ENCODE peak calls at places on chromosomes 2 and 18, in four cellular contexts. L, Y, I and Q are unnamed samples.

GRCh38 chr2:49753344-49753930 is 599.1 kb upstream of the FSHR start:
- DNase-seq in I (peak), Y (no peak), L (no peak), Q (no peak)

GRCh38 chr2:229974271-229974670 is 52.0 kb downstream of the FBXO36 start:
- DNase-seq in I (no peak), L (no peak), Y (no peak), Q (no peak)

GRCh38 chr2:69518836-69519235 is 81.6 kb upstream of the NFU1 start:
- DNase-seq in Y (peak), I (no peak), L (no peak), Q (peak)

GRCh38 chr2:13260401-13260800 is 543.7 kb downstream of the TRIB2 start:
- DNase-seq in I (no peak), L (no peak), Y (no peak), Q (peak)

GRCh38 chr2:118185210-118186109 is 97.2 kb downstream of the INSIG2 start:
- DNase-seq in Y (no peak), I (no peak), L (peak), Q (peak)

GRCh38 chr2:240435457-240435954 is at the start of gene GPC1:
- DNase-seq in I (peak), L (peak), Y (peak), Q (peak)

GRCh38 chr2:54750040-54750439 is 26.6 kb downstream of the EML6 start:
- DNase-seq in I (no peak), L (no peak), Y (no peak), Q (no peak)

GRCh38 chr2:83587309-83587708 is 871.8 kb downstream of the SUCLG1 start:
- DNase-seq in Y (no peak), L (no peak), I (no peak), Q (no peak)

GRCh38 chr2:163644238-163644637 is 91.6 kb downstream of the FIGN start:
- DNase-seq in L (no peak), I (no peak), Y (no peak), Q (no peak)

GRCh38 chr2:134310450-134311079 is 56.7 kb downstream of the MGAT5 start:
- DNase-seq in L (no peak), I (no peak), Y (no peak), Q (no peak)

GRCh38 chr2:15648593-15649525 is 57.2 kb downstream of the DDX1 start:
- DNase-seq in I (no peak), L (no peak), Y (no peak), Q (no peak)

GRCh38 chr2:158487419-158487818 is 30.7 kb downstream of the PKP4 start:
- DNase-seq in L (no peak), I (no peak), Y (no peak), Q (no peak)

GRCh38 chr2:131801210-131801744 is 273.6 kb downstream of the CCDC74A start:
- DNase-seq in Y (peak), I (no peak), L (no peak), Q (no peak)

GRCh38 chr2:237453671-237454070 is 33.4 kb upstream of the MLPH start:
- DNase-seq in L (no peak), I (no peak), Y (no peak), Q (no peak)

GRCh38 chr2:102313950-102314349 is 2.6 kb downstream of the IL1RL1 start:
- DNase-seq in L (no peak), Y (no peak), I (no peak), Q (no peak)

GRCh38 chr2:60321816-60322215 is 231.6 kb downstream of the BCL11A start:
- DNase-seq in I (no peak), L (no peak), Y (no peak), Q (no peak)

GRCh38 chr2:2325538-2325937 is 5.5 kb downstream of the MYT1L start:
- DNase-seq in I (no peak), L (no peak), Y (no peak), Q (no peak)

GRCh38 chr2:207203056-207203455 is 37.3 kb upstream of the KLF7 start:
- DNase-seq in I (no peak), Y (no peak), L (no peak), Q (no peak)

GRCh38 chr2:64699712-64700111 is 46.0 kb upstream of the SERTAD2 start:
- DNase-seq in Y (no peak), I (no peak), L (no peak), Q (peak)

GRCh38 chr18:31657823-31658669 is 26.3 kb downstream of the B4GALT6 start:
- DNase-seq in Y (no peak), L (no peak), I (no peak), Q (no peak)

GRCh38 chr2:217972490-217972889 is 30.3 kb downstream of the TNS1 start:
- DNase-seq in I (no peak), Y (no peak), L (no peak), Q (no peak)

GRCh38 chr2:168369087-168369486 is 87.0 kb upstream of the CERS6 start:
- DNase-seq in L (no peak), Y (no peak), I (no peak), Q (no peak)

GRCh38 chr2:10245661-10246060 is 57.0 kb upstream of the HPCAL1 start:
- DNase-seq in Y (no peak), L (no peak), I (no peak), Q (peak)

GRCh38 chr2:239285071-239285931 is 115.5 kb downstream of the HDAC4 start:
- DNase-seq in I (peak), L (no peak), Y (peak), Q (peak)

GRCh38 chr2:55518846-55519167 is 711 bp upstream of the CFAP36 start:
- DNase-seq in Y (peak), I (peak), L (peak), Q (no peak)

GRCh38 chr2:106269591-106270291 is 75.6 kb upstream of the UXS1 start:
- DNase-seq in I (no peak), Y (peak), L (peak), Q (peak)
- TF ChIP-seq HMGXB4 in I (no peak), Y (no peak), L (no peak), Q (no peak)

GRCh38 chr18:50878345-50879301 is at the start of gene ME2:
- DNase-seq in I (peak), Y (peak), L (peak), Q (peak)

GRCh38 chr18:50877545-50878265 is 1.2 kb upstream of the ME2 start:
- DNase-seq in Y (no peak), L (no peak), I (no peak), Q (no peak)

GRCh38 chr18:50880108-50880465 is 1.2 kb downstream of the ME2 start:
- DNase-seq in L (no peak), Y (no peak), I (no peak), Q (no peak)

GRCh38 chr18:50875966-50876536 is 2.9 kb upstream of the ME2 start:
- DNase-seq in L (no peak), Y (no peak), I (no peak), Q (no peak)

DNA sequence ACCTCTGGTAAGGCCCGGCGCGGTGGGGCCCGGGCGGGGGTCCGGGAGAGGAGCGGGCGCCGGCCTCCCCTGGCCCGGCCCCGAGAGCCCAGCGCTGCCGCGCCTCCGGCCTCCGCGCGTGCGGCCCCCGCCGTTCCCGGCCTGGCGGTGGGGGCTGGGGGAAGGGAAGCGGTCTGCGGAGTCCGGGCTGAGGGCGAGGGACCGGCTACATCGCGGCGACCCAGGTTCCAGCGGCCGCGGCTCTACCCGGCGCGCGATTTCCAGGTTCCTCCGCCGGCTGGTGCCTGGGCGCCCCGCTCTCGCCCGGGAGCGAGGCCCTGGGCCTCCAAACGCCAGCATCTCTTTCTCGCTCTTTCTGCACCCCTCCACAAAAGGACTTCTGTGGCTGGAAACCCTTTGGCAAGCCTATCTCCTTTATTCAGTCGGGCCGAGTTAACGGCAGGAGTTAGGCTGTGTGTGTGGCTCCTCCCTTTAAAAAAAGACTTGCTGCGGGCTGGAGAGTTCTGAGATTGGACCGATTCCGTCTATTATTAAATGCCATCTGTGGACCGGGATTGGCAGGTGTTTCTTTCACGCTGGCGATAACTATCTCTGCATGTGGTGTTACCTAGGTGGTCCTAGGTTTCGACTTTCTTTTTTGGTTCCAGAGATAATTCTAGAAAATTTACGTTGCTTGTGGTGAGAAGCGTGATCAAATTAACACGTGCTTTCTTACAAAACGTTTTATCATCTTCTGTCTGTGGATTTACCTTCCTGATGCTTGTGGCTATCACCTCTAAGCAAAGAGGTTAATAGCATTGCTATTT is 587 bp downstream of the ME2 start:
- DNase-seq in I (peak), Y (peak), L (no peak), Q (peak)
- TF ChIP-seq MAX in I (no peak), Y (no peak), L (no peak), Q (no peak)

DNA sequence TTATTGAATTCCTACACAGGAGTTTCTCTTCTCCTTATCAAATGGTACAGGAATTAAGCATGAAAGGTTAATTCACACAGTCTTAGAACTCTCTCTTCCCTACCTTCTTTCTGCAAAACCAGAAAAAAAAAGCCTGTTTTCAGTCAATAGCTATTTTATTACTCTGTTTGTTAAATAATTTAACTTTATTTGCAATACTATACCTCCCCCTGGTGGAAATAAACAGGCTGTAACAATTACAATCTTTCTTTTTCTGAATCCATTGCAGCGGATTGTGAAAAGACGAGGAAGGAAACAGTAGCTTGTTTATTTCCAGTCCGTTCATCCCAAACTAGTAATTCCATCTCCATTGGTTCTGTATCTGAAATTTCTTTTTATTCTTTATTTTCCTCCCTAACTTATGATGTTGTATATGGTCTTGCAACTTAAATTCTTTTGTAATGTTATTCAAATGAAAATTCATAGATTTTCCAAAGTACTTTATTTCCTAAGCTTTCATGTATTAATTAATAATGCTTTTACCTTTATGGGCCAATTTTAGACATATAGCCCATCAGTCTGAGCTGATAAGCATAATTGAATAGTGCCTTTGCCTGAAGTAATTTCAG is 165.2 kb downstream of the SH3BP4 start:
- DNase-seq in Y (no peak), L (no peak), I (peak), Q (no peak)
- TF ChIP-seq HMGXB4 in Y (no peak), L (no peak), I (no peak), Q (no peak)

DNA sequence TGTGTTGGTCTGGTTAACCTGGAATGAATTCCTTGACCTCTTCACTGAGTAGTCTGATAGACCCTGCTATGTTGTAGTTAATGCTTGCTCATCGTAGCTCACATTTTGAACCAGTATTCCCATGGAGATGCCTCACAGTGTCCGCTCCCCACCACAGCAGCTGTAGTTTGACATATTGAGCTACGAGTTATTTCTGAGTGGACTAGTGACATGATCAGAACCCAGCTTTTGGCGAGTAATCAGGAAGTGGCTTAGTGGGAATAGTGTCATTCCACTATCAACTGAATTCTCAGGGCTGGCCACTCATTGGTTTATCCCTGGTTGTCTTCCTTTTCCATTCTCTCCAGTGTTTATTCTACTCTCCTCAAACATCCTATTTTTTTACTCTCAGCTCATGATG is 102.7 kb downstream of the MYO1B start:
- DNase-seq in Y (no peak), L (no peak), I (no peak), Q (no peak)
- TF ChIP-seq MAX in Y (no peak), L (no peak), I (no peak), Q (no peak)

GRCh38 chr2:156537147-156537546 is 101.0 kb downstream of the GPD2 start:
- DNase-seq in I (no peak), L (no peak), Y (no peak), Q (no peak)
- TF ChIP-seq HMGXB4 in I (no peak), L (no peak), Y (no peak), Q (no peak)

GRCh38 chr2:39604875-39605274 is 60.8 kb upstream of the TMEM178A start:
- DNase-seq in L (no peak), I (no peak), Y (no peak), Q (no peak)

GRCh38 chr2:39607538-39608211 is 58.0 kb upstream of the TMEM178A start:
- DNase-seq in Y (no peak), I (no peak), L (no peak), Q (no peak)

GRCh38 chr2:39602616-39603015 is 63.1 kb upstream of the TMEM178A start:
- DNase-seq in I (no peak), L (no peak), Y (no peak), Q (no peak)

GRCh38 chr2:39606585-39606984 is 59.1 kb upstream of the TMEM178A start:
- DNase-seq in Y (no peak), L (no peak), I (no peak), Q (no peak)

GRCh38 chr2:39603436-39603835 is 62.3 kb upstream of the TMEM178A start:
- DNase-seq in I (no peak), L (no peak), Y (no peak), Q (no peak)
- TF ChIP-seq MAX in I (no peak), L (no peak), Y (no peak), Q (no peak)

GRCh38 chr2:26561918-26562810 is 79.0 kb downstream of the CIB4 start:
- DNase-seq in I (peak), Y (peak), L (peak), Q (peak)
- TF ChIP-seq HMGXB4 in I (peak), Y (no peak), L (no peak), Q (no peak)

DNA sequence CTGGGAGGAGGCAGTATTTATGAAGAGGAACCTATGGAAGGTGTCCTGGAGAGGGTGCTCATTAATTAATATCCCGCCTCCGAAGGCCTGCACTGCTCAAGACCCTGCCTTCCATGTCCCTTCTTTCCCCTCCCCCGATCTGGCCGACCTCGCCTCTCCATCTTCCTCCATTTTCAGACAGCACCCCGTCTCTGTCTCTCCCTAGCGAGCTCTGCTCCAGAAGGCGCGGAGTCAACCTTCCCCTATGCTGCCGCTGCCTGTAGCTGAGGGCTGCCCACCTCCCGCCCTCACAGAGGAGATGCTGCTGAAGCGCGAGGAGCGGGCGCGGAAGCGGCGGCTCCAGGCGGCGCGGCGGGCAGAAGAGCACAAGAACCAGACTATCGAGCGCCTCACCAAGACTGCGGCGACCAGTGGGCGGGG is 1.1 kb upstream of the WBP1 start:
- DNase-seq in L (no peak), I (no peak), Y (no peak), Q (no peak)
- TF ChIP-seq MAX in L (no peak), I (peak), Y (no peak), Q (no peak)

DNA sequence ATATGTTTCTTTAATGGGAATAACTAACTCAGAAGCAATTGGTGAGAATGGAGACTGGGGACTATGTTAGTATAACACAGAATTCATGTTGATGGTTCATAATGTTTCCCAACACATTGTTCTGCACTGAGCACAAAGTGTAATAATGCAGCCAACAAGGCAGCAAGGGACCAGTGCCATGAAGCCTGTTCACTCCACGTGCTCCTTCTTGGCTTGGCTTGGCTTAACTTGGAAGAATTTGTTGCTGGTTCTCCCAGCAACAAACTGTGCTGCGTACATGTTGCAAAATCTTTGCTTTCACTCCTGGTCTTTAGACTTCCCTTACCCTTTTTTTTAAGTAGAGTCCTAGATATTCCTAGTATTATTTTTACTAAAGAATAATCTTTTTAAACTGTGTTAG is 129.7 kb downstream of the MAP3K20 start:
- DNase-seq in I (no peak), Y (no peak), L (no peak), Q (no peak)
- TF ChIP-seq HMGXB4 in I (no peak), Y (no peak), L (no peak), Q (no peak)